ENCODE peak calls at places on chromosomes 5 and 9, in four cellular contexts. Q, M, A and K are unnamed samples.

GRCh38 chr5:134110382-134110781 is 4.1 kb upstream of the TCF7 start:
- DNase-seq in M (no peak), A (no peak), Q (no peak), K (no peak)

GRCh38 chr5:68242743-68243142 is 27.2 kb downstream of the PIK3R1 start:
- DNase-seq in M (peak), Q (no peak), A (no peak), K (no peak)

GRCh38 chr9:128706671-128707381 is 4.5 kb downstream of the PKN3 start:
- DNase-seq in Q (no peak), M (no peak), A (peak), K (no peak)

GRCh38 chr5:9698125-9698848 is 68.1 kb upstream of the TAS2R1 start:
- DNase-seq in M (peak), A (no peak), Q (no peak), K (no peak)

GRCh38 chr9:92715488-92716231 is 45.7 kb upstream of the IPPK start:
- DNase-seq in A (no peak), M (no peak), Q (no peak), K (no peak)

GRCh38 chr9:928363-929042 is 48.0 kb upstream of the DMRT3 start:
- DNase-seq in Q (peak), A (peak), M (no peak), K (peak)

GRCh38 chr9:22156586-22156985 is 147.5 kb upstream of the CDKN2B start:
- DNase-seq in M (no peak), A (no peak), Q (no peak), K (no peak)

GRCh38 chr5:2284678-2285077 is 402.0 kb upstream of the IRX4 start:
- DNase-seq in M (no peak), Q (no peak), A (no peak), K (no peak)

GRCh38 chr5:98205691-98206461 is 567.6 kb upstream of the RGMB start:
- DNase-seq in A (peak), M (peak), Q (no peak), K (no peak)

GRCh38 chr5:3129252-3129651 is 377.8 kb upstream of the IRX2 start:
- DNase-seq in A (no peak), M (no peak), Q (no peak), K (no peak)

GRCh38 chr9:92328225-92328624 is 2.5 kb downstream of the CENPP start:
- DNase-seq in A (peak), Q (no peak), M (peak), K (no peak)

GRCh38 chr9:26261503-26262330 is 583.5 kb upstream of the TUSC1 start:
- DNase-seq in Q (no peak), M (peak), A (peak), K (peak)

GRCh38 chr9:136950656-136951030 is 1.4 kb upstream of the LCN12 start:
- DNase-seq in M (no peak), A (no peak), Q (no peak), K (no peak)

GRCh38 chr9:111108946-111109345 is 70.7 kb upstream of the LPAR1 start:
- DNase-seq in Q (no peak), A (no peak), M (peak), K (no peak)

GRCh38 chr5:137113161-137113560 is 386.0 kb downstream of the SPOCK1 start:
- DNase-seq in Q (no peak), M (no peak), A (no peak), K (no peak)

GRCh38 chr5:173208296-173208695 is 26.7 kb downstream of the NKX2-5 start:
- DNase-seq in A (no peak), M (no peak), Q (no peak), K (no peak)

GRCh38 chr5:166671818-166672217 is 1619.6 kb upstream of the WWC1 start:
- DNase-seq in A (peak), M (no peak), Q (no peak), K (no peak)

GRCh38 chr9:85258823-85259370 is 482.9 kb downstream of the AGTPBP1 start:
- DNase-seq in Q (peak), M (no peak), A (peak), K (peak)

GRCh38 chr5:157511656-157512644 is 51.9 kb downstream of the NIPAL4 start:
- DNase-seq in M (peak), Q (no peak), A (peak), K (no peak)

GRCh38 chr5:160262665-160263064 is 33.4 kb downstream of the FABP6 start:
- DNase-seq in A (no peak), Q (no peak), M (no peak), K (no peak)

GRCh38 chr9:3906437-3907213 is 380.8 kb upstream of the RFX3 start:
- DNase-seq in A (peak), Q (no peak), M (peak), K (no peak)

GRCh38 chr5:164233796-164234195 is 728.4 kb downstream of the MAT2B start:
- DNase-seq in M (no peak), Q (no peak), A (no peak), K (no peak)

GRCh38 chr9:123356851-123357747 is 1.1 kb downstream of the CRB2 start:
- DNase-seq in M (no peak), Q (no peak), A (peak), K (no peak)

GRCh38 chr5:149267241-149267973 is 4.3 kb upstream of the AFAP1L1 start:
- DNase-seq in A (no peak), M (no peak), Q (no peak), K (no peak)

GRCh38 chr9:128918921-128919320 is 1.9 kb upstream of the PHYHD1 start:
- DNase-seq in A (no peak), Q (no peak), M (no peak), K (no peak)

GRCh38 chr5:127359502-127359901 is 68.9 kb downstream of the MEGF10 start:
- DNase-seq in Q (no peak), M (no peak), A (no peak), K (no peak)

GRCh38 chr9:132404228-132404881 is 2.3 kb downstream of the TTF1 start:
- DNase-seq in A (no peak), Q (no peak), M (no peak), K (no peak)

GRCh38 chr5:161549106-161549505 is 2.6 kb upstream of the GABRB2 start:
- DNase-seq in M (no peak), Q (no peak), A (no peak), K (peak)

GRCh38 chr9:69428017-69428785 is 103.2 kb downstream of the ENTREP1 start:
- DNase-seq in M (no peak), Q (no peak), A (no peak), K (no peak)

GRCh38 chr9:27276182-27277030 is 20.5 kb downstream of the EQTN start:
- DNase-seq in Q (no peak), A (peak), M (peak), K (no peak)

DNA sequence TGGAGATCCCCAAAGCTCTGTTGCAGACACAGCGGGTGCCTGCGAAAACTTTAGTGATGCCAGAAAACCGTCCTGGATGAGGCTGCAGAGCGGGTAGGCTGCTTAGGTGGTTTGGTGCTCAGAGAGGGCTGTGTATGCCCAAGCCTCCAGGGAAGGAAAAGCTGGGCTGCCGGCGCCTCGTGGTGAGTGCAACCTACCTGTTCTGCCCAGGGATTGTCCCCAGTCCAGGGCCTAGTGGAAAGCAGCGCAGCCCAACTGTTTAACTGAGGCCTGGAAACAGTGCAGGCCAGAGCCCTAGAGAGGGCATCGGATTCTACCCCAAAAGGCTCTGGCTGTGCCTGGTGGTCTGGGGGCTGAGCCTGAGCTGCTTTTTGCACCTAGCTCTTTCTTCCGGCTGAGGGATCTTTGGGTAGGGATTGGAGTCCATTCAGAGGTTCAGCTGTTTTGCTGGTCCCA is 2.8 kb downstream of the LMX1B start:
- DNase-seq in M (no peak), Q (no peak), A (no peak), K (no peak)
- H4K5ac ChIP-seq in M (no peak), Q (no peak), A (no peak), K (no peak)

GRCh38 chr9:77015291-77016048 is 4.0 kb upstream of the FOXB2 start:
- DNase-seq in M (no peak), Q (no peak), A (no peak), K (peak)
- H3K4me2 ChIP-seq in M (no peak), Q (peak), A (peak), K (peak)

GRCh38 chr9:36165766-36166149 is 3.4 kb upstream of the CCIN start:
- DNase-seq in A (peak), Q (no peak), M (peak), K (no peak)

GRCh38 chr9:36164361-36164760 is 4.8 kb upstream of the CCIN start:
- DNase-seq in Q (no peak), M (no peak), A (peak), K (no peak)

GRCh38 chr9:36166150-36166927 is 2.8 kb upstream of the CCIN start:
- DNase-seq in M (peak), A (peak), Q (peak), K (peak)

GRCh38 chr9:36163840-36164175 is 5.4 kb upstream of the CCIN start:
- DNase-seq in M (peak), A (no peak), Q (no peak), K (no peak)

GRCh38 chr9:36164989-36165388 is 4.2 kb upstream of the CCIN start:
- DNase-seq in M (no peak), A (peak), Q (no peak), K (peak)
- H4K5ac ChIP-seq in M (peak), A (no peak), Q (no peak), K (no peak)

GRCh38 chr9:114606068-114606467 is 5.0 kb upstream of the TMEM268 start:
- DNase-seq in A (peak), M (no peak), Q (no peak), K (no peak)
- H3K4me2 ChIP-seq in A (no peak), M (no peak), Q (no peak), K (no peak)

GRCh38 chr5:135163391-135163790 is 129.4 kb upstream of the PITX1 start:
- DNase-seq in Q (no peak), A (no peak), M (no peak), K (no peak)

GRCh38 chr5:135163964-135164363 is 129.9 kb upstream of the PITX1 start:
- DNase-seq in A (no peak), M (no peak), Q (no peak), K (no peak)

GRCh38 chr5:135160036-135160675 is 126.1 kb upstream of the PITX1 start:
- DNase-seq in M (no peak), A (peak), Q (no peak), K (no peak)

GRCh38 chr5:135159626-135160025 is 125.6 kb upstream of the PITX1 start:
- DNase-seq in A (peak), Q (no peak), M (no peak), K (no peak)

DNA sequence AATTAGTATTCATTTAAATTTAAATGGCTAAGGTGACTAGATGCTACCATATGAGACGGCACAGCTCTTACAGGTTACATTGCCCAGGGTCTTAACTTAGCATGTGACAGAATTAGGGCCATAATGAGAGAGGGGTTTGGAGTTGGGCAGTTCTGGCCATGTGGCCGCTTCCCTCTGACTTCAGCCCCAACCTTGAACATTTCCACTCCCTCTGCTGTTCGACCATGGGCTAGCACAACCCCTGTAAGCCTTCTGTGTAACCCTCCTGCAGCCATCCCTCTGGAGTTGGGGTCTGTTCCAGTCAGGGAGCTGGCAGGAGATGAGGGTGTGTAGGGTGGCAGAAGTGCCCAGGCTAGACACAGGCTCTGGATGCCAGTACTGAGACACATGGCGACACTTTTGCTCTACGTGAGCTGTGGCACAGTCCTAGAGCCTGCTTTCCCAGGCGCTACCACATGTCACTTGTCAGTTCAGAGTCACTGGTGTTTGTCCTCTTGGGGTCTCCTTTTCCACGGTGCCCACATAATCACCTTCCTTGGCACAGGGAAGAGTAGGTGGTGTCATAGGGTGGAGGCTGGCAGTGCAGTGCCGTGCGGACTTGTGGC is 128.7 kb upstream of the PITX1 start:
- DNase-seq in Q (no peak), M (peak), A (peak), K (no peak)
- H4K5ac ChIP-seq in Q (no peak), M (no peak), A (no peak), K (no peak)

GRCh38 chr5:16916262-16916878 is 19.7 kb downstream of the MYO10 start:
- DNase-seq in A (no peak), M (peak), Q (no peak), K (no peak)

GRCh38 chr5:16914584-16914983 is 21.5 kb downstream of the MYO10 start:
- DNase-seq in M (no peak), A (no peak), Q (no peak), K (no peak)

GRCh38 chr5:16912080-16912479 is 24.0 kb downstream of the MYO10 start:
- DNase-seq in A (no peak), Q (no peak), M (no peak), K (no peak)

GRCh38 chr5:16913187-16913839 is 22.8 kb downstream of the MYO10 start:
- DNase-seq in A (no peak), M (no peak), Q (no peak), K (no peak)

GRCh38 chr5:16913840-16914435 is 22.1 kb downstream of the MYO10 start:
- DNase-seq in M (no peak), Q (no peak), A (no peak), K (no peak)
- H3K4me2 ChIP-seq in M (no peak), Q (no peak), A (no peak), K (no peak)

GRCh38 chr5:104513621-104514020 is 951.0 kb upstream of the NUDT12 start:
- DNase-seq in M (no peak), A (no peak), Q (no peak), K (no peak)
- H4K5ac ChIP-seq in M (no peak), A (no peak), Q (no peak), K (no peak)

GRCh38 chr5:96408276-96408777 is 24.7 kb downstream of the PCSK1 start:
- DNase-seq in Q (no peak), A (no peak), M (peak), K (no peak)
- H3K4me2 ChIP-seq in Q (no peak), A (no peak), M (no peak), K (no peak)

GRCh38 chr5:79842991-79843390 is 148.1 kb downstream of the MTX3 start:
- DNase-seq in M (no peak), Q (no peak), A (no peak), K (no peak)

GRCh38 chr5:79843450-79844388 is 147.3 kb downstream of the MTX3 start:
- DNase-seq in Q (no peak), M (no peak), A (no peak), K (no peak)

GRCh38 chr5:79845448-79846197 is 145.4 kb downstream of the MTX3 start:
- DNase-seq in M (peak), Q (no peak), A (no peak), K (no peak)

GRCh38 chr5:79846198-79846521 is 144.9 kb downstream of the MTX3 start:
- DNase-seq in A (no peak), Q (no peak), M (no peak), K (no peak)

DNA sequence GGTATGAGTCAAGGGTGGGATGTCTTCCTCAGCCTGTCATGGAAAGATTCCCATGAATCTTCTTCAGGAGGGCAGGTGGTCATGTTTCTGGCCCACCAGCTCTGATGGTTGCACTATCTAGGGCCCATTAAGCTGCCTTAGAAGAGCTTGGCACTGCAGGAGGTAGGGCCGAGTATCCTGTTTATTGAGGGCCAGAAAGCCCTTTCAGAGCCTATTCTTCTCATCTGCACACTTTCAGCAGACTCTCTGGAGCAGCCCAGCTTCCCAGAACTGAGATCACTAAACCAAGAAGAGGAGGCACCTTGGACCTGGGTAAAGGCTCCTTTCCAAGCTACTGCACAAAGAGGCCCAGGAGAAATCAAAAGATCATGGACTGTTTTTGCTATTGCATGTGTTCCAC is 146.5 kb downstream of the MTX3 start:
- DNase-seq in M (no peak), Q (no peak), A (no peak), K (no peak)
- H4K5ac ChIP-seq in M (no peak), Q (no peak), A (no peak), K (no peak)